ENCODE peak calls at places on chromosomes 3 and 15, in four cellular contexts. U is Peyer's patch, J is HCT116, L is breast epithelium. F is an unnamed sample.

GRCh38 chr3:70298385-70298784 is 14.1 kb downstream of the MDFIC2 start:
- DNase-seq in U (no peak), J (no peak), L (no peak), F (no peak)

GRCh38 chr15:72272213-72272996 is at the start of gene PARP6:
- DNase-seq in U (peak), J (peak), L (peak), F (peak)

GRCh38 chr3:183193762-183194701 is 31.5 kb upstream of the LAMP3 start:
- DNase-seq in U (no peak), J (no peak), L (no peak), F (no peak)

GRCh38 chr3:122021811-122022401 is at the start of gene ILDR1:
- DNase-seq in U (peak), J (peak), L (peak), F (no peak)

GRCh38 chr3:124607163-124607562 is 123.1 kb upstream of the UMPS start:
- DNase-seq in U (no peak), J (no peak), L (no peak), F (no peak)

GRCh38 chr3:134079111-134079531 is 49.4 kb upstream of the SLCO2A1 start:
- DNase-seq in U (no peak), J (no peak), L (no peak), F (no peak)

GRCh38 chr3:147680820-147681488 is 271.8 kb downstream of the ZIC1 start:
- DNase-seq in U (no peak), J (no peak), L (no peak), F (no peak)

GRCh38 chr3:110686691-110687090 is 384.9 kb upstream of the NECTIN3 start:
- DNase-seq in U (no peak), J (no peak), L (no peak), F (no peak)

GRCh38 chr3:191306428-191306827 is 22.8 kb upstream of the CCDC50 start:
- DNase-seq in U (no peak), J (no peak), L (no peak), F (no peak)

GRCh38 chr3:171774516-171774915 is 35.8 kb downstream of the PLD1 start:
- DNase-seq in U (no peak), J (no peak), L (no peak), F (no peak)

GRCh38 chr3:174957581-174958001 is 98.5 kb downstream of the NAALADL2 start:
- DNase-seq in U (no peak), J (no peak), L (no peak), F (no peak)

GRCh38 chr3:42803800-42804112 is 534 bp downstream of the HIGD1A start:
- DNase-seq in U (peak), J (no peak), L (no peak), F (peak)

GRCh38 chr15:87121357-87121756 is 1041.7 kb downstream of the AGBL1 start:
- DNase-seq in U (no peak), J (no peak), L (no peak), F (no peak)

DNA sequence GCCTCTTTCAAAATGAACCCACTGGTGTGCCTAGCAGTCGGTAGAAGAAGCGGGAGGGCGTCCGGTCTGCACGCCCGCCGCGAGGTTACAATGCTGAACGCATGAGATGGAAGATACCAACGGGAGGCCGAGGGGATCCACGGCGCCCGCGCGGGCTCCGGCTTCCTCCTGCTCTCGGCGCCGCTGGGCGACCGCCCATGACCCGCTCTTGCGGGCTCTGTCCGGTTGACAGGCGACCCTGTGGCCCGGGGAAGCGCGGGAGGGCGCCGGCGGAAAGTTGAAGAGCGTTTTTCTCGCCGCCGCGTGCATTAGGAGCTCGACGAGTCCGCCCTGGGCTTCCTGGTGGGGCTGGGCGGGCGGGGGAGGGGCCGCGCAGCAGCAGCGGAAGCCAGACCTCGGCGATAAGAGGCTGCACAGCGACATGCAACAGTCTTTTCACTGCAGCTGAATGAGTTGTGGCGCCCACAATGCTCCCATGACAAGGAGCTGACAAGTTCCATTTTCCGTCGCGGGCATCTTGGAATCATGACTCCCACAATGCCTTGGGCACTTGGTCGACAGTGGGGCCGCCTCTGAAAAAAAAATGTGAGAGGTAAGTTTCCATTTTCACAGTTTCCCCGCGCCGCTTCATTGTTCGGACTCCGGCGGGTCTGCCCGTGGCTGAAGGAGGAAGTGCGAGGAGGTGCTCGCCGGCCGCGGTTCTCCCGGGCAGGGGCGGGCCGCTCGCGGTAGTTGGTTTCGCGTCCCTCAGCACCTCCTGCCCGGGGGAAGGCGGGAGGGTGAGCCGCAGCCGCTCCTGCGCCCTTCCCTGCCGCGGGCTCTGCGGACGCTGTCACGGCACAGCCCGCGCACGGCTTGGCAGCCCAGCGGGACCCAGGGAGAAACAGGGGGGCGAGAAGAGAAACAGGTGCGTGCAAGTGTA is at the start of gene MBNL1:
- DNase-seq in U (peak), J (peak), L (peak), F (peak)
- TF ChIP-seq POLR2A in U (peak), J (peak), L (no peak), F (peak)

GRCh38 chr15:92810418-92811138 is 89.5 kb upstream of the CHD2 start:
- DNase-seq in U (no peak), J (no peak), L (no peak), F (peak)
- TF ChIP-seq POLR2A in U (peak), J (peak), L (peak), F (peak)

GRCh38 chr3:40308725-40309438 is 625 bp upstream of the EIF1B start:
- DNase-seq in U (no peak), J (no peak), L (no peak), F (no peak)
- TF ChIP-seq POLR2A in U (no peak), J (no peak), L (no peak), F (no peak)

DNA sequence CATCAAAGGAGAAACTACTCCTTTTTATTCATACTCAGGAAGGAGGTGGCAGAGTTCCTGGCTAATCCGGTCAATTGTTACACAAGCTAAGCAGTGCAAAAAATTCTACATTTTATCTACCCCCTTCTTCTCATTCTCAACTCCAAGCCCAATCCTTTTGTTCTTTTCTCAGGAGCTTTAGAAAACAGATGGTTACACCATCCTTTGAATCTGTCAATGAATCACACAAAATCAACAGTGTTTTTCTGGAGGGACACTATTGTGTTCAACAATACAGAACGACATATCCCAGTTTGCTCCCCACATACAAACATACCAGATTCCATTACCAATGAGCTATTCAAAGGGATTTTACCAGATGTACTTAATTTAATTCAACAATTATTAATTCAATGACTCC is 362.1 kb downstream of the MAGI1 start:
- DNase-seq in U (no peak), J (no peak), L (no peak), F (no peak)
- TF ChIP-seq POLR2A in U (no peak), J (no peak), L (no peak), F (no peak)

GRCh38 chr3:184377882-184378445 is at the start of gene THPO:
- DNase-seq in U (peak), J (no peak), L (no peak), F (no peak)
- TF ChIP-seq POLR2A in U (no peak), J (no peak), L (no peak), F (no peak)

GRCh38 chr3:196739671-196740475 is at the start of gene PAK2:
- DNase-seq in U (peak), J (peak), L (peak), F (peak)
- TF ChIP-seq POLR2A in U (peak), J (no peak), L (no peak), F (peak)

DNA sequence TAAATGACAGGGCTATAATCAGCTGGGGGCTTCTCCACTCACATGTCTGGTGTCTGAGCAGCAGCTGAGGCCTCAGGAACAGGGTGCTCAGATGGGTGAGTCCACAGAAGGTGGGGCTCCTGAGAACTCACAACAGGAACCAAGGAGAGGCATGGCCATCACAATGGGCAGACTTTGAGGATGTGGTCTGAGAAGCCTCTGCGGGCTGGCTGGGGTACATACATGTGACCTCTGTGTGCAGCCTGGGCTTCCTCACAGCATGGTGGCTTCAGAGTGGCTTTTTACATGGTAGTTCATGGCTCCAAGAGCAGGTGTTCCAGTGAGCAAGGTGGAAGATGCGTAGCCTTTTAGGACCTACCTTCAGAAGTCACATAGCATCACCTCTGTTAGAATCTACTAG is 58.8 kb downstream of the TRPC1 start:
- DNase-seq in U (no peak), J (no peak), L (no peak), F (no peak)
- TF ChIP-seq POLR2A in U (no peak), J (no peak), L (no peak), F (no peak)

GRCh38 chr15:85748729-85749128 is 46.0 kb downstream of the KLHL25 start:
- DNase-seq in U (no peak), J (no peak), L (peak), F (no peak)
- TF ChIP-seq POLR2A in U (no peak), J (no peak), L (no peak), F (no peak)

GRCh38 chr3:58352624-58353023 is 19.9 kb downstream of the PXK start:
- DNase-seq in U (no peak), J (no peak), L (no peak), F (no peak)

GRCh38 chr3:58356054-58356453 is 23.4 kb downstream of the PXK start:
- DNase-seq in U (no peak), J (no peak), L (no peak), F (no peak)

GRCh38 chr3:58355174-58355573 is 22.5 kb downstream of the PXK start:
- DNase-seq in U (no peak), J (no peak), L (no peak), F (no peak)

GRCh38 chr3:58351920-58352319 is 19.2 kb downstream of the PXK start:
- DNase-seq in U (no peak), J (no peak), L (no peak), F (no peak)

DNA sequence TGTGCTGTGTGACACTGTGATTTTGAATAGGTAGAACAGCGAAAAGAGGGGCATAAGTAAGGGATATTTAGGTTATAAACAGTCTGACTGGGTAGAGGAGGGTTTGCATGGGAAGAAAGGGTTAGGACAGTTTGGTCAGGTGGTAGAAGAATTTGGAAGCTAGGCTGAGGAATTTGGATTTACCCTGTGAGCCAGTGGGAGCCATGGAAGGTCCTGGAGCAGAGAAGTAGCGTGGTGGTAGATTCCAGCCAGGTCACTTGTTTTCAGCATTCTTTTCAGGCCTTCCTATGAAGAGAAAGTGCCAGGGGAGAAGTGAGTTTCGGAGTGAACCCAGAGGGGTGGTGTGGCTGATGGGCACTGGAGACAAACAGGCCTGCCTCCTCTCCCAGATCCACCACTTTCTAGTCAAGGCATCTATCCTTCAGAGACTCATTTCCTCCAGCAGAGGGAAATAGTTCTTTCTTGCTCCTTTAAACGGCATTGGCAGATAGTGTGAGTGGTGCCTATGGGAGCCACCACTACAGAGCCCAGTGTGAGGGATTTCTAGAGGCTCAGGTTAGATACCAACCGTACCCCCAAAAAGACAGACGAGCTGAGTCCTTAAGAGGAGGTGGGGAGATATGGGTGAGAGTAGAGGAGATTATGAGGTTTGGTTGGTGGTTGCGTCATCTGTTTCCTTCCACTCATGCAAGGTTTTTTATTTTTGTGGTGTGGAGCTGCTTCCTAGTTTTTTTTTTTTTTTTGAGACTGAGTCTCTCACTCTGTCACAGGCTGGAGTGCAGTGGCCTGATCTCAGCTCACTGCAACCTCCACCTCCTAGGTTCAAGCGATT is 21.2 kb downstream of the PXK start:
- DNase-seq in U (no peak), J (no peak), L (no peak), F (peak)
- TF ChIP-seq POLR2A in U (no peak), J (no peak), L (no peak), F (no peak)